ENCODE peak calls at places on chromosomes 2 and 18, in five cellular contexts. D, C, W, F and A are unnamed samples. For H3K27me3, the result is how much of the 10 kb centered on the place peaks cover.

GRCh38 chr2:74420006-74420405 is 1.4 kb downstream of the C2orf81 start:
- DNase-seq in C (no peak), D (no peak), W (no peak), F (no peak), A (no peak)

GRCh38 chr2:210663574-210663973 is 107.2 kb downstream of the CPS1 start:
- DNase-seq in C (peak), F (no peak), W (no peak), D (peak), A (no peak)

GRCh38 chr2:216408426-216409315 is 3.6 kb upstream of the SMARCAL1 start:
- DNase-seq in W (no peak), C (no peak), F (no peak), D (peak), A (no peak)

GRCh38 chr18:36066001-36066400 is 1.4 kb downstream of the RPRD1A start:
- DNase-seq in D (no peak), W (no peak), F (no peak), C (peak), A (no peak)

GRCh38 chr2:25228848-25229674 is 60.7 kb upstream of the POMC start:
- DNase-seq in D (peak), F (no peak), C (peak), W (peak), A (peak)

GRCh38 chr2:120768112-120769048 is 32.7 kb downstream of the GLI2 start:
- DNase-seq in C (no peak), F (no peak), W (peak), D (no peak), A (no peak)

GRCh38 chr2:68767031-68767961 is 32.7 kb downstream of the ARHGAP25 start:
- DNase-seq in F (peak), W (no peak), C (no peak), D (no peak), A (no peak)

GRCh38 chr2:151198646-151199045 is 63.0 kb downstream of the RBM43 start:
- DNase-seq in D (no peak), F (no peak), C (peak), W (no peak), A (no peak)

GRCh38 chr18:48806551-48807261 is 144.1 kb downstream of the SMAD7 start:
- DNase-seq in W (no peak), F (peak), C (no peak), D (no peak), A (no peak)

GRCh38 chr2:151849413-151850010 is 21.3 kb upstream of the ARL5A start:
- DNase-seq in C (no peak), W (no peak), D (peak), F (no peak), A (no peak)

GRCh38 chr2:133506962-133507361 is 61.3 kb downstream of the NCKAP5 start:
- DNase-seq in F (no peak), W (no peak), C (peak), D (no peak), A (no peak)

GRCh38 chr2:217794133-217794986 is 208.4 kb downstream of the TNS1 start:
- DNase-seq in D (peak), C (no peak), W (no peak), F (no peak), A (no peak)

DNA sequence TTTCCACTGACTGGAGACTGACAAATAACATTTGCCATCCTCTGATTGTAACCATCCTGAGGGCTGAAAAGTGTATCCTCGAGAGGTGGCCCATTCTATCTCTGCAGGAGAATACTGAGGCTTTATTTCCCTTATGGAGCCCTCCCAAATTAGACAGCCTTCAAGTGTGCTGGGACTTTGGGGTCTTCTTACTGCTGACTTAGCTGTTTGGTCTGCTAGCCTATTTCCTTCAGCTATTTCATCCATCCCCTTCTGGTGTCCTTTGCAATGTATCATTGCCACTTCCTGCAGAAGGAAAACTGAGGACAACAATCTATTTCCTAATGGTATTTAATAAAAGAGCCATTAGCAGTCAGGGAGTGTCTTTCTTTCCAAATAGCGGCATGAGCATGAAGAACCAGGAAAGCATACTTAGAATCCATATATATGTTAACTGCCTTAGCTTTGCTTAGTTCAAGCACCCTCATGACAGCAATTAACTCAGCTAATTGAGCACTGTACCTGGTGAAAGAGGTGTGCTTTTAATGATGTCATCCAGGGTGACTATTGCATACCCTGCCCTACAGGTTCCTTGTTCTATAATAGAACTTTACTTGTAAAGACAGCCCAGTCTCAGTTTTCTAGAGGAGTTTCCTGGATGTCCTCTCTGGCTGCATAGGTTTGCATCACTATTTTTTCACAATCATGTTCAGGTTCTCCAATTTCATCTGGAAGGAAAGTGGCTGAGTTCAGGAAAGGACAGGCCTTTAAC is 24.0 kb downstream of the CMPK2 start:
- DNase-seq in W (no peak), C (no peak), F (no peak), D (no peak), A (no peak)
- H3K27ac ChIP-seq in W (no peak), C (no peak), F (no peak), D (no peak), A (no peak)

GRCh38 chr2:237210763-237211162 is 125.1 kb downstream of the COPS8 start:
- DNase-seq in C (no peak), W (no peak), D (no peak), F (no peak), A (no peak)
- H3K27me3 ChIP-seq in C (under half), W (under half), D (under half), F (under half), A (under half)

DNA sequence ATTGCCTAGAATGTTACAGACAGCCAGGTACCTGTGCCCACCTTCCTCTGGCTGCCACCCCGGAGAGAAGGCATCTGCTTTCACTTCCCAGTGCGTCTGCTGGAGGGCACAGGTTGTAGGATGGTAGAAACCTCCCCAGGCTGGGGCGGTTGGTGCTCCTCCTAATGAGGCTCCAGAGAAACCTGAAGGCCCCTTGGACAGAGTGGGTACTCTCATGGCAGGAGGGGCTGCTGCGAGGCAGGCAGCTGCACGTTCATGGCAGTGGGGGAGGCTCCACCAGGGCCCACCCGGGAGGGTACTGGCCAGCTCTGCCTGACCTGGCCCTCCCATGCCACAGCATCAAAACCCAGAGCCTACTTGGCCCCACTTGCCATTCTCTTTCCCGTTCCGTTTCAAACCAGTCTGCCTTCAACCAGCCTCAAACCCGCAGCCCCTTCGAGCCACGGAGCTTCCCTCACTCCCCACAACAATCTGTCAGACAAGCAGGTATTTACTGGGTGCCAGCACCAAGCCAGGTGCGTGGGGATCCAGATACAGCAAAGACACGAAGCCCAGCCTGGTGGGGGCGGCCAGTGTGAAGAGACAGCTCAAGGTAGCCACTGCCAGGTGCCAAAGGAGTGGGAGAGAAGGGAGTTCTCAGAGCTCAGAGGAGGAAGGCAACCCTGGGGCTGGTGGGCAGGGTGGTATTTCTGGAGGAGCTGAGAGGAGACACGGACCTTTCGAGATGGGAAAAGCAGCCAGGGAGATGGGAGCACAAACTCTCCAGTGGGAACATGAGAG is 229.6 kb downstream of the LOXHD1 start:
- DNase-seq in F (no peak), C (no peak), D (no peak), W (no peak), A (no peak)
- H3K27ac ChIP-seq in F (no peak), C (no peak), D (no peak), W (no peak), A (no peak)

GRCh38 chr2:137467246-137467862 is 496.9 kb upstream of the HNMT start:
- DNase-seq in W (no peak), F (no peak), D (peak), C (peak), A (peak)
- H3K27me3 ChIP-seq in W (under half), F (under half), D (under half), C (under half), A (under half)

GRCh38 chr2:85659324-85659981 is 8.5 kb downstream of the SFTPB start:
- DNase-seq in F (no peak), C (no peak), D (no peak), W (no peak), A (no peak)
- H3K27ac ChIP-seq in F (no peak), C (no peak), D (no peak), W (no peak), A (no peak)

GRCh38 chr2:37370666-37371065 is 26.2 kb downstream of the QPCT start:
- DNase-seq in D (no peak), F (no peak), W (no peak), C (no peak), A (no peak)
- H3K27me3 ChIP-seq in D (under half), F (under half), W (under half), C (under half), A (under half)

GRCh38 chr2:129984426-129984825 is 5.0 kb downstream of the RAB6C start:
- DNase-seq in W (no peak), C (no peak), D (no peak), F (no peak), A (no peak)
- H3K27ac ChIP-seq in W (no peak), C (no peak), D (no peak), F (no peak), A (peak)